ENCODE peak calls at places on chromosomes 4 and X, in seven cellular contexts. Y is body of pancreas, D is transverse colon, K is K562, M is Peyer's patch, W is HepG2, V is IMR-90. N is an unnamed sample.

GRCh38 chrX:42678133-42678532 is 99.8 kb downstream of the PPP1R2C start:
- DNase-seq in Y (peak; percentile 45), D (no peak), K (no peak), M (no peak), W (no peak), V (no peak), N (no peak)

GRCh38 chrX:104420907-104421306 is 145.1 kb upstream of the IL1RAPL2 start:
- DNase-seq in Y (no peak), D (peak; percentile 15), K (no peak), M (no peak), W (no peak), V (no peak), N (no peak)

GRCh38 chrX:23855569-23855968 is 52.2 kb downstream of the APOO start:
- DNase-seq in Y (no peak), D (no peak), K (no peak), M (no peak), W (no peak), V (no peak), N (no peak)

GRCh38 chr4:164761746-164762275 is 7.9 kb downstream of the SMIM31 start:
- DNase-seq in Y (no peak), D (no peak), K (no peak), M (no peak), W (no peak), V (no peak), N (no peak)

GRCh38 chrX:118254611-118255010 is 91.3 kb upstream of the WDR44 start:
- DNase-seq in Y (peak; percentile 60), D (peak; percentile 56), K (peak; percentile 42), M (no peak), W (peak; percentile 7), V (peak; percentile 57), N (peak; percentile 45)

GRCh38 chrX:53305996-53306937 is 24.9 kb upstream of the IQSEC2 start:
- DNase-seq in Y (no peak), D (no peak), K (no peak), M (no peak), W (no peak), V (no peak), N (no peak)

GRCh38 chr4:88969271-88969670 is 87.7 kb downstream of the FAM13A start:
- DNase-seq in Y (no peak), D (no peak), K (no peak), M (no peak), W (peak; percentile 6), V (no peak), N (no peak)

GRCh38 chr4:25011135-25011866 is 19.4 kb downstream of the LGI2 start:
- DNase-seq in Y (no peak), D (no peak), K (no peak), M (no peak), W (no peak), V (no peak), N (no peak)

GRCh38 chr4:110381784-110382183 is 94.2 kb upstream of the ENPEP start:
- DNase-seq in Y (no peak), D (no peak), K (no peak), M (no peak), W (no peak), V (no peak), N (no peak)

GRCh38 chr4:146175541-146176453 is at the start of gene LSM6:
- DNase-seq in Y (peak; percentile 83), D (peak; percentile 91), K (peak; percentile 86), M (peak; percentile 91), W (peak; percentile 77), V (peak; percentile 85), N (peak; percentile 94)

GRCh38 chrX:103063918-103064434 is at the start of gene BEX1:
- DNase-seq in Y (peak; percentile 75), D (peak; percentile 11), K (no peak), M (peak; percentile 43), W (peak; percentile 35), V (no peak), N (no peak)

GRCh38 chrX:108347800-108348199 is 90.4 kb downstream of the COL4A6 start:
- DNase-seq in Y (no peak), D (no peak), K (no peak), M (no peak), W (no peak), V (no peak), N (no peak)

GRCh38 chr4:174266416-174266815 is 17.1 kb downstream of the FBXO8 start:
- DNase-seq in Y (no peak), D (no peak), K (no peak), M (no peak), W (no peak), V (no peak), N (no peak)

GRCh38 chrX:97026406-97026805 is 142.7 kb downstream of the RPA4 start:
- DNase-seq in Y (no peak), D (no peak), K (no peak), M (no peak), W (no peak), V (peak; percentile 5), N (no peak)

GRCh38 chr4:37685726-37686372 is 327 bp downstream of the RELL1 start:
- DNase-seq in Y (peak; percentile 66), D (peak; percentile 60), K (peak; percentile 53), M (peak; percentile 79), W (no peak), V (peak; percentile 22), N (peak; percentile 77)

GRCh38 chr4:27692098-27692679 is 831.5 kb downstream of the STIM2 start:
- DNase-seq in Y (peak; percentile 11), D (no peak), K (no peak), M (peak; percentile 34), W (peak; percentile 28), V (peak; percentile 29), N (no peak)

GRCh38 chr4:125314676-125315570 is at the start of gene FAT4:
- DNase-seq in Y (peak; percentile 86), D (peak; percentile 82), K (peak; percentile 12), M (peak; percentile 72), W (peak; percentile 88), V (peak; percentile 97), N (peak; percentile 99)

GRCh38 chr4:10295326-10295725 is 161.9 kb downstream of the ZNF518B start:
- DNase-seq in Y (no peak), D (no peak), K (no peak), M (no peak), W (no peak), V (no peak), N (no peak)

GRCh38 chr4:1345905-1346780 is 865 bp upstream of the UVSSA start:
- DNase-seq in Y (peak; percentile 56), D (peak; percentile 54), K (peak; percentile 64), M (peak; percentile 66), W (peak; percentile 34), V (peak; percentile 16), N (no peak)

GRCh38 chr4:1348746-1349145 is 1.7 kb downstream of the UVSSA start:
- DNase-seq in Y (no peak), D (no peak), K (no peak), M (no peak), W (no peak), V (no peak), N (no peak)

GRCh38 chr4:1348014-1348513 is 1.1 kb downstream of the UVSSA start:
- DNase-seq in Y (no peak), D (no peak), K (peak; percentile 39), M (no peak), W (no peak), V (no peak), N (peak; percentile 26)

GRCh38 chr4:1347410-1347864 is 429 bp downstream of the UVSSA start:
- DNase-seq in Y (peak; percentile 81), D (peak; percentile 76), K (no peak), M (peak; percentile 82), W (peak; percentile 50), V (peak; percentile 82), N (peak; percentile 79)

GRCh38 chr4:1346781-1347409 is at the start of gene UVSSA:
- DNase-seq in Y (peak; percentile 100), D (peak; percentile 100), K (peak; percentile 99), M (peak; percentile 100), W (peak; percentile 97), V (peak; percentile 99), N (peak; percentile 100)
- TF ChIP-seq CTCF in Y (no peak), D (no peak), K (no peak), M (peak; percentile 3), W (peak; percentile 1), V (no peak), N (no peak)

GRCh38 chr4:8222609-8223391 is 23.7 kb downstream of the SH3TC1 start:
- DNase-seq in Y (no peak), D (no peak), K (no peak), M (no peak), W (no peak), V (no peak), N (no peak)
- H3K27ac ChIP-seq in Y (no peak overlapping the region), D (peak overlapping the region; percentile 66), K (no peak overlapping the region), M (peak overlapping the region; percentile 51), W (no peak overlapping the region), V (no peak overlapping the region), N (no peak overlapping the region)

DNA sequence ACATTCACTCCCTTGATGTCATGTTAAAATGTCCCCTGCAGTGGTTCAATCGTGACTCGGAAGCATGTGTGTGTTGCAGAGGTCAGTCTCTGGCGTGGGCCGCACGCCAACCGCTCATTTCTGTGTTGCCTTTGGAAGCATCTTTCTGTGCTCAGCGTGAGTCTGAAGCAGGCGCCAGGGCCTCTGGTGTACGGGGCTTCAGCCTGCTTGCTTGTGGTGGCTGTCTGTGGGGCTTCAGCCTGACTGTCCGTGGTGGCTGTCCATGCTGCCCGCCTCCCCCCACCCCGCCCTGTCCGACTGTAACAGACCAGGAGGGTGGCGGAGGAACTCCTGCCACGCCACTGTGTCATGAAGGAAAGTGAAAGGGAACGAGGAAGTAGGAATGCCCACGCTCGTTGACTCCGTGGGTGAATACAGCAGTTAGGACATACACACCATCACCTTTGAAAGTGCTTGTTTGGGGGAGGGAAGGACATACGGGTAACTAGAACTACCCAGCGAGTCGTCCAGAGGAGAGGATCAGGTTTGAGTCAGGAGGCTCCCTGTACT is 14.7 kb upstream of the CLCN4 start:
- DNase-seq in Y (no peak), D (no peak), K (no peak), M (no peak), W (no peak), V (no peak), N (no peak)
- TF ChIP-seq POLR2A in Y (no peak), D (no peak), K (no peak), M (no peak), W (no peak), V (no peak), N (no peak)

GRCh38 chrX:72023071-72023470 is 108.6 kb downstream of the RTL5 start:
- DNase-seq in Y (peak; percentile 59), D (no peak), K (no peak), M (no peak), W (no peak), V (no peak), N (no peak)

GRCh38 chrX:72019487-72019886 is 108.8 kb downstream of the NHSL2 start:
- DNase-seq in Y (no peak), D (no peak), K (no peak), M (no peak), W (no peak), V (no peak), N (no peak)

GRCh38 chrX:72020204-72020603 is 109.6 kb downstream of the NHSL2 start:
- DNase-seq in Y (no peak), D (no peak), K (no peak), M (no peak), W (no peak), V (no peak), N (no peak)

GRCh38 chrX:72020788-72021187 is 110.1 kb downstream of the NHSL2 start:
- DNase-seq in Y (no peak), D (no peak), K (no peak), M (no peak), W (no peak), V (no peak), N (no peak)

DNA sequence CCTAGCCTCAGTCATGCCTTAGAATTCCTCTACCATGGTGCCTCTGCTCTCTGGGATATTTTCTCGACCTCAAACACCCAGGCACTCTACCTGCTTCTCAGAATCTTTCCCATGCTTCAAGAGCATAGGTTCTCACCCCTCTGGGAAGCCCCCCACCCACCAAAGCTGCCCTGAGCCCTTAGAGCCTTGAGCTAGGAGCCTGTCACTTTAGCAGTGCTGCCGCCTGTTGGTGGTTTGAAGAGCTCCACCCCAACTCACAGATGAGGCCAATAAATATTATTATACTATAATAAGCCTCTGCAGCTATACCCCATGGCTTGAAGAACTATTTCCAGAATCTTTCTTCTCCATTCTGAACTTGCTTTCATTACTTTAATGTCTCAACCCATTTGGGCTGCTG is 109.7 kb downstream of the RTL5 start:
- DNase-seq in Y (no peak), D (no peak), K (peak; percentile 31), M (no peak), W (no peak), V (no peak), N (no peak)
- TF ChIP-seq CTCF in Y (no peak), D (peak; percentile 14), K (peak; percentile 51), M (peak; percentile 35), W (peak; percentile 23), V (peak; percentile 35), N (peak; percentile 16)

N was measured in right lobe of liver.